ENCODE peak calls at places on chromosomes 6 and 20, in five cellular contexts. One of them, this sample, is unnamed.

GRCh38 chr20:12927489-12927888 is 81.3 kb upstream of the SPTLC3 start:
- DNase-seq in smooth muscle cell of the brain vasculature: no peak
- DNase-seq in lung microvascular endothelial cell: no peak
- DNase-seq in AG04450: no peak
- DNase-seq in RPMI7951: peak
- DNase-seq in this sample: peak

GRCh38 chr6:63573899-63574553 is 1.7 kb downstream of the LOC128125822 start:
- DNase-seq in smooth muscle cell of the brain vasculature: no peak
- DNase-seq in lung microvascular endothelial cell: peak
- DNase-seq in AG04450: no peak
- DNase-seq in RPMI7951: peak
- DNase-seq in this sample: peak

GRCh38 chr6:17115251-17116089 is 13.6 kb downstream of the STMND1 start:
- DNase-seq in smooth muscle cell of the brain vasculature: peak
- DNase-seq in lung microvascular endothelial cell: no peak
- DNase-seq in AG04450: peak
- DNase-seq in RPMI7951: peak
- DNase-seq in this sample: peak

GRCh38 chr20:39298566-39299501 is 336.7 kb downstream of the DHX35 start:
- DNase-seq in smooth muscle cell of the brain vasculature: no peak
- DNase-seq in lung microvascular endothelial cell: no peak
- DNase-seq in AG04450: no peak
- DNase-seq in RPMI7951: peak
- DNase-seq in this sample: peak

GRCh38 chr6:54327631-54328030 is 19.4 kb downstream of the TINAG start:
- DNase-seq in smooth muscle cell of the brain vasculature: no peak
- DNase-seq in lung microvascular endothelial cell: no peak
- DNase-seq in AG04450: no peak
- DNase-seq in RPMI7951: no peak
- DNase-seq in this sample: peak

GRCh38 chr20:17795003-17795402 is 95.2 kb downstream of the BANF2 start:
- DNase-seq in smooth muscle cell of the brain vasculature: no peak
- DNase-seq in lung microvascular endothelial cell: no peak
- DNase-seq in AG04450: no peak
- DNase-seq in RPMI7951: no peak
- DNase-seq in this sample: no peak

GRCh38 chr20:1327241-1327653 is 1.7 kb downstream of the SDCBP2 start:
- DNase-seq in smooth muscle cell of the brain vasculature: no peak
- DNase-seq in lung microvascular endothelial cell: peak
- DNase-seq in AG04450: no peak
- DNase-seq in RPMI7951: peak
- DNase-seq in this sample: peak

GRCh38 chr6:155253337-155253736 is 10.5 kb upstream of the CLDN20 start:
- DNase-seq in smooth muscle cell of the brain vasculature: no peak
- DNase-seq in lung microvascular endothelial cell: no peak
- DNase-seq in AG04450: no peak
- DNase-seq in RPMI7951: no peak
- DNase-seq in this sample: peak

GRCh38 chr20:45833883-45834796 is 541 bp downstream of the SNX21 start:
- DNase-seq in smooth muscle cell of the brain vasculature: no peak
- DNase-seq in lung microvascular endothelial cell: peak
- DNase-seq in AG04450: no peak
- DNase-seq in RPMI7951: peak
- DNase-seq in this sample: peak

This sample was measured in M059J.